ENCODE peak calls at places on chromosomes 2 and 18, in seven cellular contexts. W, U, L, R, T, N and A are unnamed samples.

GRCh38 chr18:64011513-64011912 is 41.6 kb downstream of the SERPINB8 start:
- DNase-seq in T (no peak), L (no peak), R (no peak), W (no peak), N (no peak), U (no peak), A (no peak)

GRCh38 chr2:74548285-74548918 is 5.3 kb downstream of the LOXL3 start:
- DNase-seq in R (no peak), W (no peak), U (no peak), T (no peak), L (no peak), N (no peak), A (no peak)

GRCh38 chr2:187252063-187252462 is 196.0 kb downstream of the CALCRL start:
- DNase-seq in W (no peak), T (no peak), N (no peak), U (no peak), R (no peak), L (no peak), A (no peak)

GRCh38 chr2:178448968-178449661 is 1.9 kb downstream of the PRKRA start:
- DNase-seq in U (no peak), T (no peak), L (no peak), W (no peak), R (no peak), N (no peak), A (peak)

GRCh38 chr2:8256888-8257287 is 425.0 kb upstream of the ID2 start:
- DNase-seq in L (no peak), U (no peak), W (no peak), T (no peak), R (no peak), N (no peak), A (no peak)

GRCh38 chr2:143121957-143122356 is 7.3 kb upstream of the ARHGAP15 start:
- DNase-seq in U (no peak), N (no peak), T (no peak), R (no peak), W (no peak), L (no peak), A (no peak)

GRCh38 chr18:13264986-13265900 is 46.7 kb downstream of the LDLRAD4 start:
- DNase-seq in T (no peak), U (no peak), R (no peak), W (peak), L (no peak), N (peak), A (no peak)

GRCh38 chr2:37982147-37982582 is 57.1 kb downstream of the RMDN2 start:
- DNase-seq in L (no peak), U (peak), W (peak), N (peak), R (peak), T (peak), A (peak)

GRCh38 chr2:106127282-106127771 is 66.8 kb downstream of the UXS1 start:
- DNase-seq in W (no peak), R (no peak), N (no peak), L (no peak), T (peak), U (no peak), A (no peak)

GRCh38 chr2:112973156-112973555 is 4.7 kb upstream of the IL36G start:
- DNase-seq in R (no peak), U (no peak), W (no peak), N (no peak), L (no peak), T (no peak), A (no peak)

GRCh38 chr2:53437371-53437770 is 330.2 kb upstream of the CHAC2 start:
- DNase-seq in L (no peak), T (peak), W (no peak), R (no peak), U (no peak), N (no peak), A (no peak)

GRCh38 chr18:54742120-54742519 is 86.2 kb upstream of the RAB27B start:
- DNase-seq in L (no peak), N (no peak), W (no peak), R (no peak), T (peak), U (no peak), A (peak)

GRCh38 chr18:47701133-47701532 is 229.3 kb downstream of the SMAD2 start:
- DNase-seq in T (no peak), N (no peak), L (no peak), R (no peak), U (no peak), W (no peak), A (no peak)

GRCh38 chr18:24959100-24959499 is 392.9 kb downstream of the ZNF521 start:
- DNase-seq in L (no peak), W (no peak), T (no peak), R (no peak), U (no peak), N (no peak), A (no peak)